ENCODE peak calls at places on chromosomes 4 and X, in ten cellular contexts. Q, N, K, U, D, M, Z, L, V and B are unnamed samples.

GRCh38 chr4:185421366-185422124 is 4.2 kb downstream of the UFSP2 start:
- DNase-seq in N (peak; percentile 62), D (peak; percentile 35), M (no peak), Z (no peak), Q (no peak), V (no peak), L (peak; percentile 68), K (no peak), U (peak; percentile 21), B (no peak)

GRCh38 chr4:113781439-113782040 is 20.0 kb upstream of the CAMK2D start:
- DNase-seq in M (peak; percentile 61), U (no peak), Q (no peak), V (peak; percentile 63), Z (no peak), K (no peak), D (peak; percentile 71), L (no peak), N (peak; percentile 63), B (no peak)

GRCh38 chr4:909821-910220 is 22.3 kb downstream of the GAK start:
- DNase-seq in V (no peak), Z (no peak), U (no peak), N (no peak), Q (no peak), K (no peak), L (no peak), D (no peak), M (no peak), B (no peak)

GRCh38 chr4:155678011-155678410 is 11.4 kb downstream of the GUCY1A1 start:
- DNase-seq in V (no peak), D (no peak), L (no peak), M (no peak), Z (no peak), K (no peak), N (no peak), U (no peak), Q (no peak), B (no peak)

GRCh38 chr4:153618831-153619230 is 65.2 kb upstream of the TLR2 start:
- DNase-seq in Z (no peak), V (no peak), M (no peak), Q (no peak), L (no peak), U (no peak), N (no peak), K (no peak), D (no peak), B (no peak)

GRCh38 chr4:37389967-37390580 is 145.5 kb downstream of the NWD2 start:
- DNase-seq in V (peak; percentile 85), K (no peak), L (peak; percentile 45), U (no peak), Q (peak; percentile 7), D (peak; percentile 71), N (peak; percentile 65), M (peak; percentile 80), Z (no peak), B (no peak)

GRCh38 chr4:38111717-38112116 is 151.5 kb downstream of the PTTG2 start:
- DNase-seq in V (no peak), Q (no peak), M (peak; percentile 10), U (no peak), Z (no peak), L (no peak), D (no peak), N (no peak), K (no peak), B (no peak)

GRCh38 chr4:38529189-38530115 is 134.5 kb upstream of the KLF3 start:
- DNase-seq in V (peak; percentile 77), K (no peak), Q (peak; percentile 39), M (peak; percentile 82), D (no peak), N (no peak), U (no peak), L (no peak), Z (peak; percentile 20), B (peak; percentile 44)

GRCh38 chr4:94126669-94127068 is 81.0 kb upstream of the SMARCAD1 start:
- DNase-seq in Q (no peak), L (no peak), N (peak; percentile 21), V (peak; percentile 14), U (no peak), D (no peak), M (no peak), Z (no peak), K (no peak), B (no peak)

GRCh38 chrX:100979881-100980607 is 10.5 kb downstream of the ARL13A start:
- DNase-seq in K (no peak), N (peak; percentile 15), M (no peak), D (no peak), L (no peak), Q (no peak), Z (no peak), U (no peak), V (peak; percentile 83), B (no peak)

DNA sequence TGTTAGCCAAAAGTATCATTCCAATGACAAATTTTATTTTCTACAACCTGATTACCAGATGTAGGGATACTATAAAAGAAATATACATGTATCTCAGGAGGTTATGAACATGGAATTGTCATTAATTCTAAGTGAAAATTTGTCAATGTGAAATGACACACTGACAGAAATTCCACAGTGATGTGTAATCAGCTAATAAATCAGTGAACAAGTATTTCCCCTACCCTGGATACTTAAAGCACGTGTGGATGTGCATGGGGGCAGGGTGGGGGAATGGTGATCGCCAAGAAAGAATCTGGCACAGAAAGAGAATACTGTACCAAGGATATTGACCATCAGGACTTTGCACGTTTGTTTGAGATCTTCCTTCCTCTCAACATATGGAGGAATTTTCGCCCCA is 123.5 kb downstream of the SH3RF1 start:
- DNase-seq in M (no peak), Q (no peak), N (peak; percentile 22), V (peak; percentile 71), L (no peak), K (no peak), Z (no peak), U (no peak), D (no peak), B (no peak)
- H3K4me3 ChIP-seq in M (no peak overlapping the region), Q (no peak overlapping the region), N (no peak overlapping the region), V (no peak overlapping the region), L (no peak overlapping the region), K (no peak overlapping the region), Z (no peak overlapping the region), U (no peak overlapping the region), D (no peak overlapping the region), B (no peak overlapping the region)

GRCh38 chr4:25085621-25086020 is 54.9 kb upstream of the LGI2 start:
- DNase-seq in U (no peak), Q (no peak), V (no peak), N (no peak), D (no peak), L (no peak), M (no peak), Z (peak; percentile 22), K (no peak), B (no peak)

GRCh38 chr4:25090516-25090915 is 59.8 kb upstream of the LGI2 start:
- DNase-seq in Z (no peak), V (peak; percentile 43), M (no peak), U (no peak), K (no peak), Q (no peak), D (no peak), L (peak; percentile 14), N (peak; percentile 9), B (no peak)

GRCh38 chr4:25092139-25092538 is 61.4 kb upstream of the LGI2 start:
- DNase-seq in L (no peak), V (no peak), U (no peak), N (no peak), M (no peak), K (no peak), Z (no peak), D (peak; percentile 56), Q (no peak), B (no peak)

GRCh38 chr4:25089058-25089763 is 58.5 kb upstream of the LGI2 start:
- DNase-seq in K (no peak), Z (no peak), D (no peak), V (no peak), M (no peak), U (no peak), N (no peak), L (no peak), Q (no peak), B (no peak)

DNA sequence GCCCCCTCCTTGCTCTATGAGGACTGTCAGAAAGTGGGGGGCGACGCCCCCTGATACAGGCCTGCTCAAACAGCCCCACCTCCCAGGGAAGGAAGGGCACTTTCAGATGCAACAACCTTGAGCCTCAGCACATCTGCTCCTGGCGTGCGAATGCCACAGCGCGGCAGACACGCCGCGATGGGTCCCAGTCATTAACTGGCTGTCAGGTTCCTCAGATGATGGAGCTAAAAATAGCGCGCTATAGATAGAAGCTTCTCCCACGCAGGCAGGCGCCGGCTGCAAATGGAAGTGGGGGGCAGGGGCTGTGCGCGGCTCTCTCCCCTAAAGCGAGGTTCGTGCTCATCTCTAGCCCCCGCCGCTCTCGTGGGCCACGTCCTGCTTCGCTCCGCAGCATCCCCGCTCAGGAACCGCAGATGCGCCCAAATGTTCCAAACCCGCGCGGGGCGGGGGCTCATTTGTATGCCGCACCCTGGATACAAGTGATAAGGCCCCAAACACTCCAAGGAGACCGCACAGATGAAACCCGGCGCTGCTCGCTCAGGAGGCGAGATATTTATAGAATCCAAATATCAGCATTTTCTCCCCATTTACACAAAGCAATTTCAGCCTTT is 57.7 kb upstream of the LGI2 start:
- DNase-seq in K (no peak), Z (peak; percentile 63), L (peak; percentile 17), Q (no peak), V (no peak), N (no peak), U (no peak), M (no peak), D (no peak), B (no peak)
- H3K4me3 ChIP-seq in K (peak overlapping the region; percentile 26), Z (peak overlapping the region; percentile 63), L (peak overlapping the region; percentile 17), Q (no peak overlapping the region), V (no peak overlapping the region), N (no peak overlapping the region), U (peak overlapping the region; percentile 29), M (no peak overlapping the region), D (peak overlapping the region; percentile 24), B (no peak overlapping the region)

DNA sequence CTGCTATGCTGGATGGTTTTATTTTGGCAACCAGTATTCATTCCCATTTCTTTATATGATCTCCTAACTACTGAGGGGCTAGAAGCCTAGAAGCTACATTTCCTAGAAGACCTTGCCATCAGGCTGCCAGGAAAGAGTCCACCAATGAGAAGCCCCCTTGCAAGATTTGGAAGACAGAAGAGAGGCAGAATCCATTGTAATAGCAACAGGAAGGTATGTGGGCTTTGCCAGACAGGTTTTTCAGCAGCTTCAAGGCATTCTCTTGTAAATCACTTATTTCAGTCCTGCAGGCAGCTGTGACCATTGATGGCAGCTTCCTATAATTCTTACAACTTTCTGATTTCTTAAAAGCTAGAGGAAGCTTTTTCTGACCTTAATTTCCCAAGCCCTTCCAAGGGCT is 148.3 kb upstream of the NHS start:
- DNase-seq in K (no peak), N (no peak), D (no peak), V (no peak), U (no peak), Z (no peak), L (no peak), Q (no peak), M (no peak), B (no peak)
- H3K4me3 ChIP-seq in K (no peak overlapping the region), N (no peak overlapping the region), D (no peak overlapping the region), V (no peak overlapping the region), U (no peak overlapping the region), Z (no peak overlapping the region), L (no peak overlapping the region), Q (no peak overlapping the region), M (no peak overlapping the region), B (no peak overlapping the region)

DNA sequence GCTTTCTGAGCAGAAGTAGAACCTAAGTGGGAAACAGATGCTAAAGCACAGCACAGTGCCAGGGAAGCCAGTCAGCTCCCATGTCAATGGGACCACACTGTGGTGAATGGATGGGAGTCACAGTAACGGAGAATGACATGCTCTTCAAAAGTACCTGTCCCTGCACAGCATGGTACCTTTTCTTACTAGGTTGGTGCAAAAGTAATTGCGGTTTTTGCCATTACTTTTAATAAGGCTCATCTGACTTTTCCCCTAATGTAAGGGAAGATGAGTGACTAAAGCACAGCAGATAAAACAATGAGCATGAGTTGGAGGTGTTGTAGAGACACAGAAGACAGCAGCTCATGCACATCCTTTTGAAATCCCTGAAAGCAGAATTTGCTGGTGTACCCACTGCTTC is 62.3 kb downstream of the CCNG2 start:
- DNase-seq in Q (no peak), U (no peak), D (no peak), V (no peak), Z (no peak), N (no peak), K (no peak), M (no peak), L (no peak), B (no peak)
- H3K4me3 ChIP-seq in Q (no peak overlapping the region), U (no peak overlapping the region), D (no peak overlapping the region), V (no peak overlapping the region), Z (no peak overlapping the region), N (no peak overlapping the region), K (no peak overlapping the region), M (no peak overlapping the region), L (no peak overlapping the region), B (no peak overlapping the region)